ENCODE peak calls at places on chromosomes 5 and 9, in six cellular contexts. N, P, Z, Y, M and D are unnamed samples.
A peak's percentile ranks its signal among the peaks of the same experiment; 100 is the strongest.

GRCh38 chr5:218457-219289 is 553 bp downstream of the SDHA start:
- DNase-seq in N (no peak), P (no peak), Z (no peak), Y (no peak), M (peak; percentile 60), D (peak; percentile 9)

GRCh38 chr5:1776831-1777230 is 22.8 kb downstream of the MRPL36 start:
- DNase-seq in N (no peak), P (no peak), Z (no peak), Y (no peak), M (no peak), D (no peak)

GRCh38 chr9:75142208-75142607 is 53.9 kb downstream of the OSTF1 start:
- DNase-seq in N (no peak), P (no peak), Z (no peak), Y (no peak), M (no peak), D (no peak)

GRCh38 chr5:149162401-149163084 is 21.2 kb downstream of the ABLIM3 start:
- DNase-seq in N (no peak), P (no peak), Z (no peak), Y (no peak), M (no peak), D (no peak)

GRCh38 chr9:36436909-36437308 is 36.8 kb upstream of the RNF38 start:
- DNase-seq in N (no peak), P (no peak), Z (no peak), Y (peak; percentile 52), M (peak; percentile 40), D (no peak)

GRCh38 chr9:104780796-104781395 is 17.0 kb downstream of the NIPSNAP3B start:
- DNase-seq in N (peak; percentile 24), P (no peak), Z (peak; percentile 12), Y (no peak), M (no peak), D (no peak)

GRCh38 chr9:137351781-137352501 is 49.9 kb upstream of the NRARP start:
- DNase-seq in N (no peak), P (no peak), Z (peak; percentile 5), Y (no peak), M (no peak), D (no peak)

GRCh38 chr5:125199968-125200841 is 453.8 kb upstream of the ZNF608 start:
- DNase-seq in N (no peak), P (no peak), Z (peak; percentile 13), Y (peak; percentile 52), M (peak; percentile 33), D (no peak)

GRCh38 chr9:86185872-86186271 is 73.6 kb downstream of the C9orf153 start:
- DNase-seq in N (no peak), P (no peak), Z (no peak), Y (peak; percentile 49), M (no peak), D (no peak)

GRCh38 chr5:58240286-58240685 is 219.6 kb downstream of the PLK2 start:
- DNase-seq in N (no peak), P (no peak), Z (peak; percentile 19), Y (no peak), M (no peak), D (no peak)